ENCODE peak calls at places on chromosomes 1 and 21, in four cellular contexts. R is SK-N-SH, L is H1, K is HepG2. U is an unnamed sample.

GRCh38 chr1:109876617-109877319 is 33.9 kb upstream of the CSF1 start:
- DNase-seq in R (no peak), L (peak; percentile 71), K (no peak), U (no peak)

GRCh38 chr1:226990133-226990716 is 50.1 kb downstream of the COQ8A start:
- DNase-seq in R (no peak), L (no peak), K (peak; percentile 28), U (no peak)

GRCh38 chr1:218397752-218398339 is 52.7 kb downstream of the TGFB2 start:
- DNase-seq in R (no peak), L (no peak), K (peak; percentile 75), U (no peak)

GRCh38 chr1:163169553-163169952 is 33.2 kb downstream of the RGS5 start:
- DNase-seq in R (no peak), L (no peak), K (no peak), U (no peak)

GRCh38 chr1:1616045-1616821 is 933 bp downstream of the MIB2 start:
- DNase-seq in R (peak; percentile 85), L (no peak), K (no peak), U (no peak)

GRCh38 chr1:207181838-207182237 is 77.8 kb downstream of the C4BPA start:
- DNase-seq in R (no peak), L (no peak), K (no peak), U (no peak)

GRCh38 chr1:35220976-35221375 is 28.0 kb upstream of the SFPQ start:
- DNase-seq in R (peak; percentile 62), L (no peak), K (peak; percentile 23), U (no peak)

GRCh38 chr1:158177705-158178450 is 2.8 kb upstream of the CD1D start:
- DNase-seq in R (peak; percentile 54), L (peak; percentile 90), K (no peak), U (no peak)

GRCh38 chr1:226602186-226603029 is 53.8 kb downstream of the STUM start:
- DNase-seq in R (no peak), L (no peak), K (no peak), U (no peak)

GRCh38 chr1:246728311-246728710 is 4.1 kb downstream of the SCCPDH start:
- DNase-seq in R (no peak), L (no peak), K (no peak), U (no peak)

GRCh38 chr21:42611852-42612251 is 41.6 kb upstream of the PDE9A start:
- DNase-seq in R (no peak), L (no peak), K (no peak), U (no peak)

GRCh38 chr1:150186789-150187559 is 37.3 kb downstream of the PLEKHO1 start:
- DNase-seq in R (peak; percentile 66), L (no peak), K (peak; percentile 46), U (no peak)

GRCh38 chr1:85569737-85570404 is 10.7 kb upstream of the CCN1 start:
- DNase-seq in R (no peak), L (peak; percentile 14), K (no peak), U (no peak)

GRCh38 chr1:20727746-20728316 is 4.7 kb downstream of the SH2D5 start:
- DNase-seq in R (peak; percentile 57), L (peak; percentile 81), K (no peak), U (no peak)

GRCh38 chr1:29171521-29171920 is 10.2 kb downstream of the SRSF4 start:
- DNase-seq in R (no peak), L (no peak), K (no peak), U (no peak)

GRCh38 chr1:220430586-220430985 is 97.3 kb upstream of the MARK1 start:
- DNase-seq in R (no peak), L (no peak), K (no peak), U (no peak)

GRCh38 chr1:215052656-215053055 is 29.9 kb upstream of the KCNK2 start:
- DNase-seq in R (no peak), L (no peak), K (no peak), U (no peak)

GRCh38 chr1:13585599-13585965 is 1.9 kb downstream of the PDPN start:
- DNase-seq in R (no peak), L (no peak), K (no peak), U (no peak)

GRCh38 chr21:44279621-44280260 is 5.9 kb upstream of the AIRE start:
- DNase-seq in R (no peak), L (no peak), K (no peak), U (no peak)

GRCh38 chr1:39657923-39658485 is 13.9 kb downstream of the NT5C1A start:
- DNase-seq in R (peak; percentile 70), L (peak; percentile 82), K (peak; percentile 46), U (no peak)

GRCh38 chr21:41610042-41610839 is 102.3 kb upstream of the TMPRSS2 start:
- DNase-seq in R (peak; percentile 70), L (peak; percentile 78), K (peak; percentile 60), U (no peak)

GRCh38 chr1:243855616-243856318 is 5.7 kb upstream of the AKT3 start:
- DNase-seq in R (no peak), L (peak; percentile 48), K (no peak), U (no peak)

GRCh38 chr1:47386268-47386667 is 29.8 kb upstream of the FOXE3 start:
- DNase-seq in R (no peak), L (no peak), K (no peak), U (no peak)

DNA sequence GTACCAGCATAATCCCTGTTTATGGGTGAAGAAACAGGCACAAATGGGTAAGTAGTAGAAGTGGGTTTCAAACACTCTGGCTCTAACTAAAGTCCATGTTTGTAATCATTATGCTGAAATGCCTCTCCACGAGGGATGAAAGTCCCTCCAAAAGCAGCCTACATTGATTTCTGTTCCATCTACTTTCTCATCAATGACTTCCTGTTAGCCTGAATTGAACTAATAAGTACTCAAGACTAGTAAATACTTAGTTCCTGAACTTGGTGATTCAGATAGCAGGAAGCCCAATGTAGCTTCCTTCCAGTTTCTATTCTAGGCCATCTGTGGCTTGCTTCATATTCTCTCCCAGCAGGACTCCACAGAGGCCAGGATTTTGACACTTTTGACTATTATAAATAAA is 11.3 kb upstream of the BACH1 start:
- DNase-seq in R (no peak), L (no peak), K (peak; percentile 35), U (no peak)
- TF ChIP-seq TCF12 in R (no peak), L (no peak), K (no peak), U (no peak)

GRCh38 chr1:154758346-154758745 is 111.7 kb downstream of the KCNN3 start:
- DNase-seq in R (no peak), L (no peak), K (no peak), U (no peak)

GRCh38 chr1:154757149-154757548 is 112.9 kb downstream of the KCNN3 start:
- DNase-seq in R (no peak), L (no peak), K (no peak), U (no peak)

GRCh38 chr1:154759196-154759595 is 110.9 kb downstream of the KCNN3 start:
- DNase-seq in R (no peak), L (no peak), K (no peak), U (no peak)

GRCh38 chr1:154759793-154760192 is 110.3 kb downstream of the KCNN3 start:
- DNase-seq in R (no peak), L (no peak), K (no peak), U (no peak)

GRCh38 chr1:154760469-154760933 is 109.6 kb downstream of the KCNN3 start:
- DNase-seq in R (peak; percentile 91), L (peak; percentile 93), K (peak; percentile 17), U (no peak)
- TF ChIP-seq TCF12 in R (no peak), L (peak; percentile 48), K (no peak), U (peak; percentile 33)

GRCh38 chr1:162028726-162029125 is 5.1 kb upstream of the OLFML2B start:
- DNase-seq in R (no peak), L (no peak), K (no peak), U (peak; percentile 38)
- TF ChIP-seq TCF12 in R (no peak), L (no peak), K (no peak), U (no peak)

GRCh38 chr1:231410041-231410591 is 12.0 kb downstream of the EGLN1 start:
- DNase-seq in R (no peak), L (no peak), K (no peak), U (no peak)
- TF ChIP-seq TCF12 in R (no peak), L (no peak), K (no peak), U (no peak)

DNA sequence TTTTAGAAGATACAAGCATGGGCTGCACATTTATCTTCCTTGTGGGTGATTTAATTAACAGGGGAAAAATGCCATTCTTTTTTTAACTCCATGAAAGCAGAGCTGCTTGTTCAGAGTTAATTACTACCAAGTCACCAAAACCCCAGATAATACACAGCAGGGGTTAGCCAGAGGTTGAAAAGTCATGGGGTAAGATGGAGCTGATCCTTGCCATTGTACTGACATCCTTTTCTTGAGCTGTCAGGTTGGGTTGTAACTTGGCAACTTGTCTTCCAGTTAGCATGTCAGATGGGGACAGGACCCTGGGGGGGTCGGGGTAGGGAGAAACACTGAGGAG is 257.2 kb upstream of the HOOK1 start:
- DNase-seq in R (no peak), L (no peak), K (no peak), U (no peak)
- TF ChIP-seq TCF12 in R (no peak), L (no peak), K (no peak), U (no peak)

U was measured in GM12878.